ENCODE peak calls at places on chromosomes 11 and 22, in eight cellular contexts. One of them, this sample, is unnamed. For H4K20me1 and H3K4me1, the result is how much of the 10 kb centered on the place peaks cover.

GRCh38 chr22:35349704-35350538 is 31.0 kb upstream of the HMOX1 start:
- DNase-seq in K562: no peak
- DNase-seq in hepatocyte: peak
- DNase-seq in osteoblast: peak
- DNase-seq in HCT116: no peak
- DNase-seq in Karpas-422: no peak
- DNase-seq in IMR-90: peak
- DNase-seq in H9: no peak
- DNase-seq in this sample: no peak

GRCh38 chr11:35974878-35975578 is 31.2 kb downstream of the LDLRAD3 start:
- DNase-seq in osteoblast: no peak
- DNase-seq in HCT116: no peak
- DNase-seq in IMR-90: no peak
- DNase-seq in hepatocyte: no peak
- DNase-seq in K562: no peak
- DNase-seq in Karpas-422: no peak
- DNase-seq in H9: no peak
- DNase-seq in this sample: no peak

GRCh38 chr22:32541481-32541880 is 66.9 kb downstream of the FBXO7 start:
- DNase-seq in Karpas-422: no peak
- DNase-seq in K562: no peak
- DNase-seq in IMR-90: no peak
- DNase-seq in osteoblast: no peak
- DNase-seq in H9: no peak
- DNase-seq in HCT116: no peak
- DNase-seq in hepatocyte: no peak
- DNase-seq in this sample: no peak

GRCh38 chr22:33874206-33874605 is 46.1 kb downstream of the LARGE1 start:
- DNase-seq in osteoblast: no peak
- DNase-seq in IMR-90: no peak
- DNase-seq in H9: no peak
- DNase-seq in HCT116: no peak
- DNase-seq in K562: no peak
- DNase-seq in hepatocyte: no peak
- DNase-seq in Karpas-422: no peak
- DNase-seq in this sample: no peak

GRCh38 chr11:44506375-44507016 is 59.0 kb upstream of the CD82 start:
- DNase-seq in K562: no peak
- DNase-seq in hepatocyte: peak
- DNase-seq in osteoblast: no peak
- DNase-seq in HCT116: peak
- DNase-seq in IMR-90: no peak
- DNase-seq in Karpas-422: no peak
- DNase-seq in H9: no peak
- DNase-seq in this sample: no peak

GRCh38 chr11:71991494-71991893 is 7.2 kb upstream of the IL18BP start:
- DNase-seq in K562: no peak
- DNase-seq in IMR-90: no peak
- DNase-seq in Karpas-422: no peak
- DNase-seq in hepatocyte: no peak
- DNase-seq in osteoblast: no peak
- DNase-seq in H9: no peak
- DNase-seq in HCT116: no peak
- DNase-seq in this sample: no peak

GRCh38 chr11:313787-314547 is at the start of gene IFITM1:
- DNase-seq in HCT116: no peak
- DNase-seq in K562: no peak
- DNase-seq in hepatocyte: peak
- DNase-seq in H9: no peak
- DNase-seq in IMR-90: peak
- DNase-seq in Karpas-422: peak
- DNase-seq in osteoblast: peak
- DNase-seq in this sample: no peak

GRCh38 chr11:24513837-24514594 is 17.2 kb downstream of the LUZP2 start:
- DNase-seq in IMR-90: no peak
- DNase-seq in HCT116: no peak
- DNase-seq in K562: no peak
- DNase-seq in Karpas-422: no peak
- DNase-seq in hepatocyte: no peak
- DNase-seq in H9: no peak
- DNase-seq in osteoblast: no peak
- DNase-seq in this sample: no peak

GRCh38 chr11:44568706-44569473 is 3.4 kb downstream of the CD82 start:
- DNase-seq in H9: no peak
- DNase-seq in Karpas-422: no peak
- DNase-seq in IMR-90: peak
- DNase-seq in hepatocyte: peak
- DNase-seq in osteoblast: peak
- DNase-seq in K562: peak
- DNase-seq in HCT116: no peak
- DNase-seq in this sample: peak

GRCh38 chr11:14617241-14618027 is 26.2 kb upstream of the PDE3B start:
- DNase-seq in K562: no peak
- DNase-seq in Karpas-422: no peak
- DNase-seq in hepatocyte: peak
- DNase-seq in H9: no peak
- DNase-seq in osteoblast: no peak
- DNase-seq in IMR-90: no peak
- DNase-seq in HCT116: no peak
- DNase-seq in this sample: no peak

GRCh38 chr11:122645847-122646246 is 9.7 kb upstream of the UBASH3B start:
- DNase-seq in Karpas-422: no peak
- DNase-seq in hepatocyte: no peak
- DNase-seq in H9: no peak
- DNase-seq in IMR-90: peak
- DNase-seq in HCT116: no peak
- DNase-seq in osteoblast: no peak
- DNase-seq in K562: no peak
- DNase-seq in this sample: peak

GRCh38 chr22:41140365-41140957 is 48.1 kb downstream of the EP300 start:
- DNase-seq in hepatocyte: no peak
- DNase-seq in H9: no peak
- DNase-seq in osteoblast: no peak
- DNase-seq in IMR-90: no peak
- DNase-seq in HCT116: no peak
- DNase-seq in Karpas-422: no peak
- DNase-seq in K562: no peak
- DNase-seq in this sample: no peak

GRCh38 chr11:17479284-17480214 is 2.9 kb upstream of the ABCC8 start:
- DNase-seq in HCT116: peak
- DNase-seq in IMR-90: no peak
- DNase-seq in Karpas-422: peak
- DNase-seq in K562: peak
- DNase-seq in hepatocyte: peak
- DNase-seq in osteoblast: peak
- DNase-seq in H9: peak
- DNase-seq in this sample: no peak

GRCh38 chr11:9780929-9781328 is 117.1 kb downstream of the SWAP70 start:
- DNase-seq in IMR-90: no peak
- DNase-seq in hepatocyte: no peak
- DNase-seq in osteoblast: no peak
- DNase-seq in H9: no peak
- DNase-seq in K562: no peak
- DNase-seq in Karpas-422: no peak
- DNase-seq in HCT116: no peak
- DNase-seq in this sample: no peak

GRCh38 chr11:110113507-110113906 is 20.3 kb downstream of the ZC3H12C start:
- DNase-seq in Karpas-422: no peak
- DNase-seq in IMR-90: no peak
- DNase-seq in HCT116: no peak
- DNase-seq in hepatocyte: no peak
- DNase-seq in osteoblast: no peak
- DNase-seq in K562: no peak
- DNase-seq in H9: no peak
- DNase-seq in this sample: no peak

GRCh38 chr11:110110854-110111253 is 17.7 kb downstream of the ZC3H12C start:
- DNase-seq in Karpas-422: no peak
- DNase-seq in IMR-90: no peak
- DNase-seq in osteoblast: no peak
- DNase-seq in HCT116: no peak
- DNase-seq in K562: no peak
- DNase-seq in H9: no peak
- DNase-seq in hepatocyte: no peak
- DNase-seq in this sample: no peak

GRCh38 chr11:110106713-110107274 is 13.6 kb downstream of the ZC3H12C start:
- DNase-seq in hepatocyte: no peak
- DNase-seq in Karpas-422: no peak
- DNase-seq in H9: no peak
- DNase-seq in osteoblast: no peak
- DNase-seq in IMR-90: no peak
- DNase-seq in HCT116: no peak
- DNase-seq in K562: no peak
- DNase-seq in this sample: no peak

DNA sequence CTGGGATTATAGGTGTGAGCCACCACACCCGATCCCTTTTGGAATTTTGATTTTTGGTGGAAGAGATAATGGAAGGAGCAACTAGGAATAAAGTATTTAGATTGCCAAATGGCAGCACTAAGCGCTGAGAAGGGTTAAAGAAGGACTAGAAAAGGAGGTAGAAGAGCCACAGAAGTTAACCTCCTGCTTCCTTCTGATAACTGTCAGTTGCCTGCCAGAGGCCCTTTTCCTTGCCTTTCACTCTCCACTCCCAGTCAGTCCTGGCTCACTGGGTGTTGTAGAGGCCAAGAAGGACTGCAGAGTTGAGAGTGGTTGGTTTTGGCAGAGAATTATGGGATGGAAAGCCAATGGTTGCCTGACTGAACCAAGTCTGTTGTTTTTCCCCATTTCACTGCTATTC is 19.3 kb downstream of the ZC3H12C start:
- DNase-seq in IMR-90: no peak
- DNase-seq in osteoblast: no peak
- DNase-seq in HCT116: no peak
- DNase-seq in Karpas-422: no peak
- DNase-seq in hepatocyte: no peak
- DNase-seq in K562: no peak
- DNase-seq in H9: no peak
- DNase-seq in this sample: no peak
- H4K20me1 ChIP-seq in IMR-90: under half
- H4K20me1 ChIP-seq in osteoblast: under half
- H4K20me1 ChIP-seq in HCT116: under half
- H4K20me1 ChIP-seq in Karpas-422: under half
- H4K20me1 ChIP-seq in hepatocyte: under half
- H4K20me1 ChIP-seq in K562: under half
- H4K20me1 ChIP-seq in H9: under half
- H4K20me1 ChIP-seq in this sample: under half

DNA sequence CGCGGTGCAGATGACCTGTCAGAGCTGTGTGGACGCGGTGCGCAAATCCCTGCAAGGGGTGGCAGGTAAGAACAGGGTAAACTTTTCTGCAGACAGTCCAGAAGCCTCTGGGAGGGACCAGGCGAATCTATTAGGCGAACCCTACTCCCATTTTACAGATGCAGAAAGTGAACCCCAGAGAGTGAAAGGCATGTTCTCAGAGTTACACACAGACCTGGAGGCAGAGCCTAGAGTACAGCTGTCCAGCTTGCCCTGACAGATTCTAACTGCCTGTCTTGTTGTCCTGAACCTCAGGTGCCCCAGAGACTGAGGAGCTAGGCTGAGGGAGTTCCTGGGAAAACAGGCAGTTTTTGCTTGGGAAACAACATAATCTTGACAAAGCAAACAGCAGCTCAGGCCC is 665 bp downstream of the CCS start:
- DNase-seq in IMR-90: no peak
- DNase-seq in hepatocyte: no peak
- DNase-seq in osteoblast: no peak
- DNase-seq in Karpas-422: no peak
- DNase-seq in H9: no peak
- DNase-seq in K562: no peak
- DNase-seq in HCT116: no peak
- DNase-seq in this sample: no peak
- H2AFZ ChIP-seq in IMR-90: peak
- H2AFZ ChIP-seq in hepatocyte: peak
- H2AFZ ChIP-seq in osteoblast: peak
- H2AFZ ChIP-seq in Karpas-422: no peak
- H2AFZ ChIP-seq in H9: no peak
- H2AFZ ChIP-seq in K562: peak
- H2AFZ ChIP-seq in HCT116: no peak
- H2AFZ ChIP-seq in this sample: peak

GRCh38 chr22:20244250-20244648 is 23.9 kb downstream of the RTN4R start:
- DNase-seq in IMR-90: no peak
- DNase-seq in Karpas-422: no peak
- DNase-seq in hepatocyte: no peak
- DNase-seq in H9: no peak
- DNase-seq in osteoblast: no peak
- DNase-seq in HCT116: no peak
- DNase-seq in K562: no peak
- DNase-seq in this sample: no peak
- H3K4me1 ChIP-seq in IMR-90: under half
- H3K4me1 ChIP-seq in Karpas-422: under half
- H3K4me1 ChIP-seq in hepatocyte: under half
- H3K4me1 ChIP-seq in H9: under half
- H3K4me1 ChIP-seq in osteoblast: under half
- H3K4me1 ChIP-seq in HCT116: under half
- H3K4me1 ChIP-seq in K562: under half
- H3K4me1 ChIP-seq in this sample: under half

GRCh38 chr22:17878186-17878694 is 104.0 kb upstream of the BID start:
- DNase-seq in Karpas-422: no peak
- DNase-seq in IMR-90: no peak
- DNase-seq in K562: no peak
- DNase-seq in hepatocyte: no peak
- DNase-seq in HCT116: no peak
- DNase-seq in H9: no peak
- DNase-seq in osteoblast: peak
- DNase-seq in this sample: no peak
- H4K20me1 ChIP-seq in Karpas-422: under half
- H4K20me1 ChIP-seq in IMR-90: under half
- H4K20me1 ChIP-seq in K562: under half
- H4K20me1 ChIP-seq in hepatocyte: under half
- H4K20me1 ChIP-seq in HCT116: under half
- H4K20me1 ChIP-seq in H9: under half
- H4K20me1 ChIP-seq in osteoblast: under half
- H4K20me1 ChIP-seq in this sample: under half

DNA sequence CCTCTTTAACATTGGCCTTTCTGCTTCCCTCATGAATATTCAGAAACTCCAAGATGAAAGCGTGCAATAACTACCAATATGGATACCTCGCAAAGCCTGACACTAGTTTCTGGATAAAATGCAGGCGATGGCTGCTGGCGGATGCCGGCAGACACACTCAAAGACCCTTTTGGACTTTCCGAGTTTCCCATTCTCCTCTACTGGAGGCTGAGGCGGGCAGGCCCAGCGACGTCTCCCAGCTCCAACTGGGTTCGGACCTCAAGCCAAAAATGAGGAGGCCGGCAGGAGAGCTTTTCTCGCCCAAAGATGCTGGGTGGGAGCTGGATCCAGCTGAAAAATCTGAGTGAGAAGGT is 376 bp upstream of the FEZ1 start:
- DNase-seq in K562: no peak
- DNase-seq in osteoblast: no peak
- DNase-seq in IMR-90: no peak
- DNase-seq in Karpas-422: no peak
- DNase-seq in H9: no peak
- DNase-seq in HCT116: no peak
- DNase-seq in hepatocyte: no peak
- DNase-seq in this sample: no peak
- H2AFZ ChIP-seq in K562: peak
- H2AFZ ChIP-seq in osteoblast: peak
- H2AFZ ChIP-seq in IMR-90: peak
- H2AFZ ChIP-seq in Karpas-422: no peak
- H2AFZ ChIP-seq in H9: no peak
- H2AFZ ChIP-seq in HCT116: peak
- H2AFZ ChIP-seq in hepatocyte: peak
- H2AFZ ChIP-seq in this sample: no peak

This sample was measured in PC-9.